ENCODE peak calls at places on chromosome 16, in ten cellular contexts. One of them, this sample, is unnamed.

GRCh38 chr16:29029168-29029994 is 44.5 kb downstream of the LAT start:
- DNase-seq in neural crest cell: no peak
- DNase-seq in CD8-positive, alpha-beta T cell: peak; percentile 82
- DNase-seq in foreskin fibroblast: peak; percentile 88
- DNase-seq in hepatocyte: peak; percentile 65
- DNase-seq in choroid plexus epithelial cell: peak; percentile 96
- DNase-seq in GM06990: peak; percentile 51
- DNase-seq in endothelial cell: no peak
- DNase-seq in fibroblast of the aortic adventitia: peak; percentile 80
- DNase-seq in A673: peak; percentile 68
- DNase-seq in this sample: peak; percentile 70

GRCh38 chr16:50326835-50327465 is 41.8 kb downstream of the BRD7 start:
- DNase-seq in neural crest cell: no peak
- DNase-seq in CD8-positive, alpha-beta T cell: peak; percentile 63
- DNase-seq in foreskin fibroblast: peak; percentile 48
- DNase-seq in hepatocyte: no peak
- DNase-seq in choroid plexus epithelial cell: peak; percentile 65
- DNase-seq in GM06990: no peak
- DNase-seq in endothelial cell: no peak
- DNase-seq in fibroblast of the aortic adventitia: peak; percentile 47
- DNase-seq in A673: peak; percentile 24
- DNase-seq in this sample: peak; percentile 49

GRCh38 chr16:1978476-1979120 is 2.7 kb downstream of the NOXO1 start:
- DNase-seq in neural crest cell: no peak
- DNase-seq in CD8-positive, alpha-beta T cell: no peak
- DNase-seq in foreskin fibroblast: no peak
- DNase-seq in hepatocyte: no peak
- DNase-seq in choroid plexus epithelial cell: no peak
- DNase-seq in GM06990: no peak
- DNase-seq in endothelial cell: no peak
- DNase-seq in fibroblast of the aortic adventitia: no peak
- DNase-seq in A673: no peak
- DNase-seq in this sample: no peak

GRCh38 chr16:85395207-85395912 is 217.8 kb upstream of the GSE1 start:
- DNase-seq in neural crest cell: no peak
- DNase-seq in CD8-positive, alpha-beta T cell: no peak
- DNase-seq in foreskin fibroblast: peak; percentile 99
- DNase-seq in hepatocyte: peak; percentile 91
- DNase-seq in choroid plexus epithelial cell: peak; percentile 93
- DNase-seq in GM06990: no peak
- DNase-seq in endothelial cell: no peak
- DNase-seq in fibroblast of the aortic adventitia: peak; percentile 98
- DNase-seq in A673: peak; percentile 92
- DNase-seq in this sample: peak; percentile 68

GRCh38 chr16:87963400-87963799 is 12.2 kb downstream of the BANP start:
- DNase-seq in neural crest cell: no peak
- DNase-seq in CD8-positive, alpha-beta T cell: peak; percentile 62
- DNase-seq in foreskin fibroblast: peak; percentile 92
- DNase-seq in hepatocyte: no peak
- DNase-seq in choroid plexus epithelial cell: peak; percentile 83
- DNase-seq in GM06990: no peak
- DNase-seq in endothelial cell: no peak
- DNase-seq in fibroblast of the aortic adventitia: peak; percentile 89
- DNase-seq in A673: peak; percentile 55
- DNase-seq in this sample: no peak

GRCh38 chr16:31114468-31114867 is 3.0 kb upstream of the KAT8 start:
- DNase-seq in neural crest cell: no peak
- DNase-seq in CD8-positive, alpha-beta T cell: no peak
- DNase-seq in foreskin fibroblast: no peak
- DNase-seq in hepatocyte: no peak
- DNase-seq in choroid plexus epithelial cell: no peak
- DNase-seq in GM06990: no peak
- DNase-seq in endothelial cell: no peak
- DNase-seq in fibroblast of the aortic adventitia: no peak
- DNase-seq in A673: no peak
- DNase-seq in this sample: no peak

GRCh38 chr16:1211451-1212268 is 13.4 kb downstream of the TPSG1 start:
- DNase-seq in neural crest cell: no peak
- DNase-seq in CD8-positive, alpha-beta T cell: no peak
- DNase-seq in foreskin fibroblast: no peak
- DNase-seq in hepatocyte: no peak
- DNase-seq in choroid plexus epithelial cell: no peak
- DNase-seq in GM06990: no peak
- DNase-seq in endothelial cell: no peak
- DNase-seq in fibroblast of the aortic adventitia: no peak
- DNase-seq in A673: no peak
- DNase-seq in this sample: no peak

GRCh38 chr16:3548445-3548844 is 28.8 kb downstream of the NLRC3 start:
- DNase-seq in neural crest cell: no peak
- DNase-seq in CD8-positive, alpha-beta T cell: no peak
- DNase-seq in foreskin fibroblast: no peak
- DNase-seq in hepatocyte: no peak
- DNase-seq in choroid plexus epithelial cell: no peak
- DNase-seq in GM06990: no peak
- DNase-seq in endothelial cell: no peak
- DNase-seq in fibroblast of the aortic adventitia: no peak
- DNase-seq in A673: no peak
- DNase-seq in this sample: no peak

GRCh38 chr16:53504161-53504663 is 1.2 kb upstream of the AKTIP start:
- DNase-seq in neural crest cell: peak; percentile 14
- DNase-seq in CD8-positive, alpha-beta T cell: peak; percentile 39
- DNase-seq in foreskin fibroblast: peak; percentile 67
- DNase-seq in hepatocyte: peak; percentile 41
- DNase-seq in choroid plexus epithelial cell: peak; percentile 60
- DNase-seq in GM06990: peak; percentile 48
- DNase-seq in endothelial cell: peak; percentile 40
- DNase-seq in fibroblast of the aortic adventitia: peak; percentile 72
- DNase-seq in A673: peak; percentile 35
- DNase-seq in this sample: no peak

GRCh38 chr16:23400387-23400930 is 52.5 kb downstream of the COG7 start:
- DNase-seq in neural crest cell: no peak
- DNase-seq in CD8-positive, alpha-beta T cell: no peak
- DNase-seq in foreskin fibroblast: no peak
- DNase-seq in hepatocyte: no peak
- DNase-seq in choroid plexus epithelial cell: no peak
- DNase-seq in GM06990: no peak
- DNase-seq in endothelial cell: no peak
- DNase-seq in fibroblast of the aortic adventitia: no peak
- DNase-seq in A673: no peak
- DNase-seq in this sample: no peak

GRCh38 chr16:67926181-67926742 is 5.4 kb downstream of the CTRL start:
- DNase-seq in neural crest cell: no peak
- DNase-seq in CD8-positive, alpha-beta T cell: no peak
- DNase-seq in foreskin fibroblast: peak; percentile 55
- DNase-seq in hepatocyte: no peak
- DNase-seq in choroid plexus epithelial cell: peak; percentile 65
- DNase-seq in GM06990: no peak
- DNase-seq in endothelial cell: no peak
- DNase-seq in fibroblast of the aortic adventitia: peak; percentile 34
- DNase-seq in A673: peak; percentile 89
- DNase-seq in this sample: no peak

GRCh38 chr16:48180868-48181480 is 25.2 kb upstream of the ABCC12 start:
- DNase-seq in neural crest cell: no peak
- DNase-seq in CD8-positive, alpha-beta T cell: no peak
- DNase-seq in foreskin fibroblast: no peak
- DNase-seq in hepatocyte: no peak
- DNase-seq in choroid plexus epithelial cell: no peak
- DNase-seq in GM06990: no peak
- DNase-seq in endothelial cell: no peak
- DNase-seq in fibroblast of the aortic adventitia: no peak
- DNase-seq in A673: no peak
- DNase-seq in this sample: no peak

GRCh38 chr16:19883296-19883951 is 1.2 kb downstream of the GPRC5B start:
- DNase-seq in neural crest cell: peak; percentile 55
- DNase-seq in CD8-positive, alpha-beta T cell: no peak
- DNase-seq in foreskin fibroblast: peak; percentile 17
- DNase-seq in hepatocyte: peak; percentile 56
- DNase-seq in choroid plexus epithelial cell: peak; percentile 63
- DNase-seq in GM06990: no peak
- DNase-seq in endothelial cell: peak; percentile 51
- DNase-seq in fibroblast of the aortic adventitia: peak; percentile 55
- DNase-seq in A673: peak; percentile 69
- DNase-seq in this sample: no peak

GRCh38 chr16:80580109-80580832 is 39.5 kb downstream of the DYNLRB2 start:
- DNase-seq in neural crest cell: no peak
- DNase-seq in CD8-positive, alpha-beta T cell: peak; percentile 52
- DNase-seq in foreskin fibroblast: peak; percentile 35
- DNase-seq in hepatocyte: no peak
- DNase-seq in choroid plexus epithelial cell: peak; percentile 63
- DNase-seq in GM06990: peak; percentile 76
- DNase-seq in endothelial cell: no peak
- DNase-seq in fibroblast of the aortic adventitia: peak; percentile 24
- DNase-seq in A673: no peak
- DNase-seq in this sample: peak; percentile 69

GRCh38 chr16:89096768-89097527 is 3.3 kb downstream of the ACSF3 start:
- DNase-seq in neural crest cell: no peak
- DNase-seq in CD8-positive, alpha-beta T cell: peak; percentile 61
- DNase-seq in foreskin fibroblast: no peak
- DNase-seq in hepatocyte: no peak
- DNase-seq in choroid plexus epithelial cell: no peak
- DNase-seq in GM06990: no peak
- DNase-seq in endothelial cell: no peak
- DNase-seq in fibroblast of the aortic adventitia: no peak
- DNase-seq in A673: no peak
- DNase-seq in this sample: no peak

GRCh38 chr16:28303132-28303531 is 10.8 kb downstream of the SBK1 start:
- DNase-seq in neural crest cell: no peak
- DNase-seq in CD8-positive, alpha-beta T cell: no peak
- DNase-seq in foreskin fibroblast: no peak
- DNase-seq in hepatocyte: no peak
- DNase-seq in choroid plexus epithelial cell: no peak
- DNase-seq in GM06990: no peak
- DNase-seq in endothelial cell: no peak
- DNase-seq in fibroblast of the aortic adventitia: no peak
- DNase-seq in A673: no peak
- DNase-seq in this sample: no peak

DNA sequence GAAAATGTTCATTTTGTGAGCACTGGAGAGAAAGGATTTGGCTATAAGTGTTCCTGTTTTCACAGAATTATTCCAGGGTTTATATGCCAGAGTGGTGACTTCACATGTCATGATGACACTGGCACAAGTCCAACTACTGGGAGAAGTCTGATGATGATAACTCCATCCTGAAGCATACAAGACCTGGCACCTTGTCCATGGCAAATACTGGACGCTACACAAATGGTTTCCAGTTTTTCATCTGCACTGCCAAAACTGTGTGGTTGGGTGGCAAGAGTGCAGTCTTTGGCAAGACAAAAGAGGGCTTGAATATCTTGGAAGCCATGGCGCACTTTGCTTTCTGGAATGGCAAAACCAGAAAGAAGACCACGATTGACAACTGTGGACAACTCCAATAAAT is 385.0 kb downstream of the CDH11 start:
- DNase-seq in neural crest cell: no peak
- DNase-seq in CD8-positive, alpha-beta T cell: no peak
- DNase-seq in foreskin fibroblast: no peak
- DNase-seq in hepatocyte: no peak
- DNase-seq in choroid plexus epithelial cell: no peak
- DNase-seq in GM06990: no peak
- DNase-seq in endothelial cell: no peak
- DNase-seq in fibroblast of the aortic adventitia: no peak
- DNase-seq in A673: no peak
- DNase-seq in this sample: no peak
- TF ChIP-seq CTCF in neural crest cell: no peak
- TF ChIP-seq CTCF in CD8-positive, alpha-beta T cell: no peak
- TF ChIP-seq CTCF in foreskin fibroblast: no peak
- TF ChIP-seq CTCF in hepatocyte: no peak
- TF ChIP-seq CTCF in choroid plexus epithelial cell: no peak
- TF ChIP-seq CTCF in GM06990: no peak
- TF ChIP-seq CTCF in endothelial cell: no peak
- TF ChIP-seq CTCF in fibroblast of the aortic adventitia: no peak
- TF ChIP-seq CTCF in A673: no peak
- TF ChIP-seq CTCF in this sample: no peak

DNA sequence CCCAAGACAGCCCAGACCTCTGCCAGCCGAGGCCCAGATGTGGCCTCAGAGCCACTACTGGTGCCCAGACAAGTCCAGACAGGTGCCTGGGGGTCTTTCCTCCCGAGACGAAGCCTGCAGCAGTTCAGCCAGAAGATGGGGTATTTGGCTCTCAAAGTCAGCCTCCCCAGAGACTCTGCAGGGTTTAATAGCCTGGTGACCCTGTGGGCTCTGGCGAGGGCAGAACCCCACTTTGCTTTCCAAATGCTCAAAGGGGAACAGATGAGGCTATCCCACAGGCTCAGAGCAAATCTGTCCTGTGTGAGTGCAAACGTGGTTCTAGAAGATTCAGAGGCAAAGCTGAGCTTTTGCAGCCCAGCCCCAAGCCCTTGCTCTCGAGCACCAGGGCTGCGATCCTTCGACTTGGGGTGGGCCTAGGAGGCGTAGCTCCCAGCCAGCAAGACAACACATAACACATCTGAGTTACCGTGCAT is 236.0 kb downstream of the MRTFB start:
- DNase-seq in neural crest cell: no peak
- DNase-seq in CD8-positive, alpha-beta T cell: no peak
- DNase-seq in foreskin fibroblast: no peak
- DNase-seq in hepatocyte: no peak
- DNase-seq in choroid plexus epithelial cell: no peak
- DNase-seq in GM06990: no peak
- DNase-seq in endothelial cell: no peak
- DNase-seq in fibroblast of the aortic adventitia: no peak
- DNase-seq in A673: no peak
- DNase-seq in this sample: no peak
- TF ChIP-seq CTCF in neural crest cell: no peak
- TF ChIP-seq CTCF in CD8-positive, alpha-beta T cell: no peak
- TF ChIP-seq CTCF in foreskin fibroblast: no peak
- TF ChIP-seq CTCF in hepatocyte: no peak
- TF ChIP-seq CTCF in choroid plexus epithelial cell: no peak
- TF ChIP-seq CTCF in GM06990: no peak
- TF ChIP-seq CTCF in endothelial cell: no peak
- TF ChIP-seq CTCF in fibroblast of the aortic adventitia: no peak
- TF ChIP-seq CTCF in A673: no peak
- TF ChIP-seq CTCF in this sample: no peak

DNA sequence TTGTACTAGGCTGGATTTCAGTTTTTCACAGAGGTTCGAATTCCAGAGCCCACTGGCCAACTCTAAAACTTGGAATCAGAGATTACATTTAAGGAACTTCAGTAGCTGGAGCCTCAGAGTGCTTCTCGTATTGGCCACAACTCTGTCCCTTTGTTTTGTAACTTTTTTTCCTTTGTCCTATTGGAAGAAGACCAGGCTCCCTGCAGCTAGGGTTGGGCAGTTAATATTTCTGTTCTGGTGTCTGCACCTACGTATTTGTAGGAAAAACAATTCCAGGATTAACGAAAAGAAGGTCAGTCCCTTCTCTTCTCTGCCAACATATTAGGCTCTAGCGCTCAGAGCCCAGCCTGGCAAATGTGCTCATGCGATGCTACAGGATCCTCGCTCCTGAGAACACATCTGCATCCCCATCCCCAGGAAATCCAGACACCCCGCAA is 1.9 kb downstream of the CDH11 start:
- DNase-seq in neural crest cell: no peak
- DNase-seq in CD8-positive, alpha-beta T cell: no peak
- DNase-seq in foreskin fibroblast: peak; percentile 69
- DNase-seq in hepatocyte: peak; percentile 20
- DNase-seq in choroid plexus epithelial cell: peak; percentile 73
- DNase-seq in GM06990: no peak
- DNase-seq in endothelial cell: no peak
- DNase-seq in fibroblast of the aortic adventitia: peak; percentile 92
- DNase-seq in A673: peak; percentile 68
- DNase-seq in this sample: no peak
- TF ChIP-seq CTCF in neural crest cell: no peak
- TF ChIP-seq CTCF in CD8-positive, alpha-beta T cell: no peak
- TF ChIP-seq CTCF in foreskin fibroblast: no peak
- TF ChIP-seq CTCF in hepatocyte: no peak
- TF ChIP-seq CTCF in choroid plexus epithelial cell: no peak
- TF ChIP-seq CTCF in GM06990: no peak
- TF ChIP-seq CTCF in endothelial cell: no peak
- TF ChIP-seq CTCF in fibroblast of the aortic adventitia: no peak
- TF ChIP-seq CTCF in A673: no peak
- TF ChIP-seq CTCF in this sample: no peak

GRCh38 chr16:25143898-25144297 is 32.4 kb downstream of the LCMT1 start:
- DNase-seq in neural crest cell: no peak
- DNase-seq in CD8-positive, alpha-beta T cell: no peak
- DNase-seq in foreskin fibroblast: peak; percentile 15
- DNase-seq in hepatocyte: no peak
- DNase-seq in choroid plexus epithelial cell: no peak
- DNase-seq in GM06990: no peak
- DNase-seq in endothelial cell: peak; percentile 19
- DNase-seq in fibroblast of the aortic adventitia: no peak
- DNase-seq in A673: peak; percentile 13
- DNase-seq in this sample: no peak
- TF ChIP-seq CTCF in neural crest cell: peak; percentile 52
- TF ChIP-seq CTCF in CD8-positive, alpha-beta T cell: no peak
- TF ChIP-seq CTCF in foreskin fibroblast: no peak
- TF ChIP-seq CTCF in hepatocyte: peak; percentile 19
- TF ChIP-seq CTCF in choroid plexus epithelial cell: peak; percentile 39
- TF ChIP-seq CTCF in GM06990: no peak
- TF ChIP-seq CTCF in endothelial cell: peak; percentile 56
- TF ChIP-seq CTCF in fibroblast of the aortic adventitia: peak; percentile 25
- TF ChIP-seq CTCF in A673: peak; percentile 38
- TF ChIP-seq CTCF in this sample: peak; percentile 3

This sample was measured in GM10248.